ENCODE peak calls at places on chromosomes 13 and 19, in eight cellular contexts. W is AG20443, S is aorta, L is COR-L47, P is heart right ventricle, G is T-helper 17 cell, E is SW 1271, H is T-helper 2 cell. D is an unnamed sample.

GRCh38 chr13:35621989-35622388 is 145.5 kb upstream of the MAB21L1 start:
- DNase-seq in G (no peak), W (peak; percentile 21), S (no peak), L (no peak), P (no peak), E (no peak), H (no peak), D (no peak)

GRCh38 chr13:104837756-104838155 is 1697.7 kb downstream of the EFNB2 start:
- DNase-seq in P (no peak), G (no peak), W (no peak), E (no peak), S (no peak), L (no peak), H (no peak), D (no peak)

GRCh38 chr13:44951184-44951583 is 38.1 kb downstream of the NUFIP1 start:
- DNase-seq in E (no peak), W (no peak), L (no peak), G (no peak), P (no peak), S (no peak), H (no peak), D (no peak)

GRCh38 chr19:49344516-49345423 is 9.6 kb downstream of the CD37 start:
- DNase-seq in L (no peak), G (no peak), S (peak; percentile 33), P (no peak), E (no peak), H (no peak), W (peak; percentile 3), D (no peak)

GRCh38 chr13:112664501-112665203 is 25.2 kb upstream of the ATP11A start:
- DNase-seq in P (no peak), W (peak; percentile 33), L (no peak), H (no peak), E (no peak), S (no peak), G (no peak), D (no peak)

GRCh38 chr13:113489549-113490495 is 689 bp downstream of the DCUN1D2 start:
- DNase-seq in G (no peak), E (no peak), H (no peak), S (no peak), W (peak; percentile 66), L (peak; percentile 59), P (peak; percentile 33), D (peak; percentile 45)

GRCh38 chr19:39795001-39795400 is 16.3 kb downstream of the LEUTX start:
- DNase-seq in L (no peak), E (no peak), W (no peak), S (no peak), H (no peak), G (no peak), P (no peak), D (no peak)

GRCh38 chr19:49448432-49448786 is 3.2 kb downstream of the PIH1D1 start:
- DNase-seq in S (no peak), L (no peak), E (no peak), W (no peak), G (no peak), P (no peak), H (no peak), D (no peak)

GRCh38 chr13:93244141-93244917 is 17.7 kb downstream of the GPC6 start:
- DNase-seq in E (no peak), S (no peak), G (no peak), L (no peak), H (no peak), P (no peak), W (peak; percentile 61), D (no peak)

GRCh38 chr13:109874921-109875454 is 88.6 kb upstream of the IRS2 start:
- DNase-seq in G (no peak), P (no peak), L (no peak), E (no peak), S (no peak), H (no peak), W (peak; percentile 64), D (no peak)

GRCh38 chr19:38017504-38018150 is 110.6 kb downstream of the SIPA1L3 start:
- DNase-seq in E (no peak), H (no peak), P (no peak), S (no peak), L (no peak), G (no peak), W (no peak), D (no peak)

GRCh38 chr13:50512602-50513527 is 330.6 kb downstream of the DLEU7 start:
- DNase-seq in H (no peak), W (peak; percentile 71), S (peak; percentile 79), G (peak; percentile 10), E (no peak), P (peak; percentile 67), L (peak; percentile 15), D (peak; percentile 49)

GRCh38 chr13:110387451-110388140 is 80.5 kb downstream of the COL4A2 start:
- DNase-seq in W (no peak), S (peak; percentile 85), H (no peak), L (no peak), E (no peak), P (peak; percentile 86), G (no peak), D (no peak)

GRCh38 chr19:17836530-17836929 is 11.3 kb downstream of the JAK3 start:
- DNase-seq in L (no peak), S (no peak), H (no peak), G (no peak), P (no peak), W (no peak), E (no peak), D (no peak)

GRCh38 chr19:47107201-47107952 is 6.2 kb downstream of the ZC3H4 start:
- DNase-seq in E (no peak), W (no peak), H (no peak), S (no peak), L (no peak), P (no peak), G (no peak), D (no peak)

GRCh38 chr13:49098198-49098597 is 121.9 kb upstream of the MLNR start:
- DNase-seq in H (no peak), E (no peak), G (no peak), W (peak; percentile 52), S (no peak), P (peak; percentile 40), L (no peak), D (no peak)

GRCh38 chr19:29767039-29767735 is 44.6 kb upstream of the CCNE1 start:
- DNase-seq in E (no peak), S (no peak), G (no peak), W (no peak), H (no peak), P (no peak), L (no peak), D (no peak)

GRCh38 chr13:22740264-22740663 is 440.5 kb upstream of the SGCG start:
- DNase-seq in H (no peak), G (no peak), P (no peak), L (no peak), E (no peak), S (no peak), W (no peak), D (peak; percentile 30)

GRCh38 chr19:6773323-6773931 is 919 bp downstream of the VAV1 start:
- DNase-seq in W (no peak), S (peak; percentile 75), H (peak; percentile 21), G (peak; percentile 32), L (no peak), E (no peak), P (no peak), D (no peak)

GRCh38 chr19:46787331-46788100 is 878 bp downstream of the SLC1A5 start:
- DNase-seq in E (no peak), G (no peak), W (peak; percentile 63), H (peak; percentile 20), P (peak; percentile 44), L (no peak), S (peak; percentile 72), D (peak; percentile 49)

GRCh38 chr13:63435668-63436275 is 2020.1 kb upstream of the PCDH20 start:
- DNase-seq in S (no peak), W (peak; percentile 35), L (no peak), E (no peak), P (no peak), G (no peak), H (no peak), D (no peak)

GRCh38 chr19:48372904-48373303 is 8.7 kb downstream of the SYNGR4 start:
- DNase-seq in S (no peak), L (peak; percentile 77), W (no peak), G (no peak), P (no peak), H (no peak), E (no peak), D (peak; percentile 83)

GRCh38 chr19:8259142-8259921 is 48.8 kb downstream of the CD320 start:
- DNase-seq in E (no peak), L (no peak), H (no peak), G (no peak), S (no peak), P (peak; percentile 1), W (no peak), D (no peak)

GRCh38 chr19:17598953-17599352 is 43.5 kb downstream of the COLGALT1 start:
- DNase-seq in P (no peak), E (no peak), W (no peak), L (no peak), H (no peak), S (no peak), G (no peak), D (no peak)

GRCh38 chr19:57559008-57559403 is 657 bp downstream of the ZNF550 start:
- DNase-seq in E (no peak), L (peak; percentile 4), H (no peak), S (no peak), G (no peak), W (peak; percentile 57), P (peak; percentile 14), D (no peak)

GRCh38 chr19:58546131-58546530 is 2.3 kb downstream of the TRIM28 start:
- DNase-seq in H (no peak), S (no peak), P (no peak), L (no peak), E (no peak), W (no peak), G (no peak), D (no peak)

GRCh38 chr19:8595651-8596050 is 14.9 kb downstream of the ADAMTS10 start:
- DNase-seq in G (no peak), H (no peak), S (no peak), L (no peak), W (no peak), E (no peak), P (no peak), D (no peak)

GRCh38 chr13:113855012-113855921 is 8.6 kb downstream of the GAS6 start:
- DNase-seq in W (no peak), G (no peak), L (no peak), S (no peak), P (peak; percentile 63), H (no peak), E (no peak), D (no peak)

GRCh38 chr13:66492479-66492878 is 737.7 kb downstream of the PCDH9 start:
- DNase-seq in S (no peak), G (no peak), L (peak; percentile 69), P (no peak), H (no peak), E (no peak), W (no peak), D (no peak)

GRCh38 chr19:34275705-34276104 is 21.4 kb downstream of the GARRE1 start:
- DNase-seq in S (no peak), W (no peak), E (no peak), L (no peak), P (no peak), H (no peak), G (no peak), D (no peak)

GRCh38 chr13:46679369-46680180 is 117.4 kb downstream of the ESD start:
- DNase-seq in E (no peak), W (peak; percentile 83), P (peak; percentile 60), G (no peak), L (peak; percentile 38), S (no peak), H (no peak), D (no peak)

GRCh38 chr19:46840157-46840942 is 10.3 kb downstream of the AP2S1 start:
- DNase-seq in S (no peak), H (peak; percentile 21), E (no peak), W (peak; percentile 66), G (peak; percentile 38), P (no peak), L (peak; percentile 43), D (peak; percentile 51)

GRCh38 chr19:54478677-54479266 is 5.7 kb upstream of the CDC42EP5 start:
- DNase-seq in G (no peak), L (peak; percentile 38), S (no peak), W (peak; percentile 51), E (no peak), P (no peak), H (no peak), D (peak; percentile 6)

D was measured in NCI-H1092 treated with DMSO at 0.1 percent for 48 hours.